ENCODE peak calls at places on chromosome 9, in seven cellular contexts. X, B, P, S, U, K and V are unnamed samples.

GRCh38 chr9:3879731-3880493 is 354.1 kb upstream of the RFX3 start:
- DNase-seq in X (no peak), B (no peak), P (no peak), S (no peak), U (no peak), K (no peak), V (no peak)

GRCh38 chr9:123615381-123615780 is 259.4 kb downstream of the CRB2 start:
- DNase-seq in X (no peak), B (no peak), P (no peak), S (peak; percentile 14), U (no peak), K (no peak), V (no peak)

GRCh38 chr9:110283736-110284135 is 27.4 kb upstream of the TXN start:
- DNase-seq in X (peak; percentile 37), B (no peak), P (no peak), S (no peak), U (peak; percentile 12), K (no peak), V (peak; percentile 95)

GRCh38 chr9:18896531-18897179 is 136.4 kb downstream of the SAXO1 start:
- DNase-seq in X (no peak), B (no peak), P (no peak), S (peak; percentile 20), U (no peak), K (no peak), V (no peak)

GRCh38 chr9:129685220-129685932 is 19.9 kb downstream of the PRRX2 start:
- DNase-seq in X (peak; percentile 55), B (no peak), P (peak; percentile 84), S (no peak), U (peak; percentile 77), K (no peak), V (no peak)

GRCh38 chr9:38074441-38074943 is 5.5 kb upstream of the SHB start:
- DNase-seq in X (no peak), B (peak; percentile 30), P (no peak), S (no peak), U (no peak), K (no peak), V (peak; percentile 74)

GRCh38 chr9:137723396-137724113 is 104.8 kb downstream of the EHMT1 start:
- DNase-seq in X (no peak), B (no peak), P (no peak), S (no peak), U (no peak), K (no peak), V (no peak)

GRCh38 chr9:117800389-117800788 is 96.2 kb downstream of the TLR4 start:
- DNase-seq in X (no peak), B (no peak), P (no peak), S (no peak), U (no peak), K (no peak), V (no peak)

GRCh38 chr9:78640728-78641127 is 343.8 kb downstream of the PSAT1 start:
- DNase-seq in X (no peak), B (no peak), P (no peak), S (no peak), U (no peak), K (no peak), V (no peak)

GRCh38 chr9:14251146-14252071 is 62.5 kb downstream of the NFIB start:
- DNase-seq in X (peak; percentile 23), B (peak; percentile 39), P (peak; percentile 55), S (no peak), U (peak; percentile 81), K (peak; percentile 86), V (peak; percentile 97)

GRCh38 chr9:115127191-115127817 is 9.3 kb upstream of the TNC start:
- DNase-seq in X (peak; percentile 94), B (peak; percentile 62), P (no peak), S (no peak), U (no peak), K (no peak), V (no peak)

GRCh38 chr9:76516350-76516749 is 57.4 kb downstream of the GCNT1 start:
- DNase-seq in X (no peak), B (no peak), P (no peak), S (no peak), U (no peak), K (peak; percentile 29), V (no peak)

GRCh38 chr9:116450378-116451139 is 236.5 kb upstream of the TRIM32 start:
- DNase-seq in X (no peak), B (peak; percentile 51), P (no peak), S (peak; percentile 55), U (peak; percentile 40), K (no peak), V (no peak)

GRCh38 chr9:27528278-27528885 is 1.2 kb downstream of the MOB3B start:
- DNase-seq in X (no peak), B (no peak), P (no peak), S (peak; percentile 52), U (peak; percentile 50), K (peak; percentile 83), V (peak; percentile 86)

GRCh38 chr9:126436545-126437269 is 110.1 kb downstream of the MVB12B start:
- DNase-seq in X (no peak), B (no peak), P (no peak), S (no peak), U (no peak), K (no peak), V (no peak)

GRCh38 chr9:129776938-129777768 is 24.3 kb upstream of the PTGES start:
- DNase-seq in X (peak; percentile 94), B (peak; percentile 98), P (peak; percentile 96), S (no peak), U (peak; percentile 98), K (peak; percentile 96), V (peak; percentile 22)

GRCh38 chr9:75096796-75097195 is 8.5 kb downstream of the OSTF1 start:
- DNase-seq in X (no peak), B (no peak), P (no peak), S (no peak), U (no peak), K (no peak), V (no peak)

GRCh38 chr9:87350915-87351314 is 146.8 kb upstream of the DAPK1 start:
- DNase-seq in X (no peak), B (no peak), P (no peak), S (no peak), U (no peak), K (no peak), V (no peak)

GRCh38 chr9:76371901-76372300 is 22.3 kb downstream of the RFK start:
- DNase-seq in X (no peak), B (peak; percentile 24), P (peak; percentile 88), S (no peak), U (peak; percentile 41), K (no peak), V (no peak)

GRCh38 chr9:71793386-71794105 is 25.2 kb upstream of the CEMIP2 start:
- DNase-seq in X (no peak), B (peak; percentile 37), P (peak; percentile 67), S (no peak), U (no peak), K (no peak), V (no peak)

GRCh38 chr9:109781086-109781485 is 1.1 kb downstream of the PALM2AKAP2 start:
- DNase-seq in X (no peak), B (no peak), P (no peak), S (no peak), U (no peak), K (no peak), V (no peak)

GRCh38 chr9:93956183-93956784 is 1.1 kb upstream of the BARX1 start:
- DNase-seq in X (no peak), B (no peak), P (no peak), S (no peak), U (no peak), K (no peak), V (no peak)

GRCh38 chr9:78707481-78707977 is 410.6 kb downstream of the PSAT1 start:
- DNase-seq in X (no peak), B (peak; percentile 32), P (no peak), S (peak; percentile 36), U (no peak), K (no peak), V (no peak)

GRCh38 chr9:33159058-33159759 is 7.9 kb downstream of the B4GALT1 start:
- DNase-seq in X (peak; percentile 79), B (no peak), P (peak; percentile 69), S (peak; percentile 60), U (no peak), K (peak; percentile 90), V (peak; percentile 89)

GRCh38 chr9:93301911-93302525 is 118.1 kb downstream of the WNK2 start:
- DNase-seq in X (no peak), B (no peak), P (no peak), S (no peak), U (no peak), K (no peak), V (peak; percentile 11)

GRCh38 chr9:113483676-113484257 is 20.2 kb downstream of the RGS3 start:
- DNase-seq in X (no peak), B (no peak), P (no peak), S (no peak), U (no peak), K (no peak), V (no peak)

GRCh38 chr9:92483896-92484545 is 1.7 kb upstream of the ASPN start:
- DNase-seq in X (no peak), B (no peak), P (no peak), S (no peak), U (no peak), K (no peak), V (no peak)

GRCh38 chr9:93467462-93467861 is 14.1 kb upstream of the FAM120AOS start:
- DNase-seq in X (peak; percentile 81), B (no peak), P (no peak), S (no peak), U (no peak), K (no peak), V (peak; percentile 65)

GRCh38 chr9:129697111-129697955 is 31.9 kb downstream of the PRRX2 start:
- DNase-seq in X (peak; percentile 54), B (peak; percentile 29), P (peak; percentile 44), S (no peak), U (peak; percentile 35), K (peak; percentile 80), V (no peak)

GRCh38 chr9:125797857-125798399 is 50.8 kb downstream of the PBX3 start:
- DNase-seq in X (no peak), B (no peak), P (no peak), S (no peak), U (no peak), K (no peak), V (peak; percentile 65)

GRCh38 chr9:83569326-83569725 is 31.1 kb upstream of the FRMD3 start:
- DNase-seq in X (no peak), B (no peak), P (no peak), S (peak; percentile 12), U (no peak), K (no peak), V (no peak)

GRCh38 chr9:94096819-94097577 is 12.7 kb downstream of the PTPDC1 start:
- DNase-seq in X (no peak), B (no peak), P (no peak), S (no peak), U (no peak), K (no peak), V (no peak)

GRCh38 chr9:88949961-88950340 is 41.3 kb upstream of the S1PR3 start:
- DNase-seq in X (no peak), B (no peak), P (peak; percentile 57), S (peak; percentile 17), U (no peak), K (no peak), V (peak; percentile 13)

GRCh38 chr9:135085830-135086546 is 1.5 kb upstream of the OLFM1 start:
- DNase-seq in X (peak; percentile 53), B (peak; percentile 6), P (peak; percentile 72), S (peak; percentile 40), U (peak; percentile 67), K (peak; percentile 79), V (peak; percentile 36)

GRCh38 chr9:129436751-129437625 is 183.9 kb downstream of the C9orf50 start:
- DNase-seq in X (peak; percentile 36), B (no peak), P (no peak), S (no peak), U (peak; percentile 31), K (peak; percentile 80), V (no peak)

GRCh38 chr9:111691686-111692329 is 30.4 kb downstream of the GNG10 start:
- DNase-seq in X (peak; percentile 66), B (peak; percentile 4), P (peak; percentile 66), S (peak; percentile 46), U (no peak), K (no peak), V (peak; percentile 59)